ENCODE peak calls at places on chromosome 7, in eight cellular contexts. U, S, A, F, Z, D, M and E are unnamed samples.

GRCh38 chr7:2802504-2803341 is 41.4 kb downstream of the GNA12 start:
- DNase-seq in U (no peak), S (no peak), A (no peak), F (no peak), Z (peak; percentile 84), D (no peak), M (no peak), E (peak; percentile 30)

GRCh38 chr7:138741453-138741735 is 40.2 kb upstream of the SVOPL start:
- DNase-seq in U (no peak), S (no peak), A (no peak), F (no peak), Z (no peak), D (no peak), M (no peak), E (no peak)

GRCh38 chr7:116169060-116169459 is 41.3 kb upstream of the TES start:
- DNase-seq in U (no peak), S (no peak), A (no peak), F (no peak), Z (peak; percentile 71), D (no peak), M (no peak), E (peak; percentile 63)

GRCh38 chr7:150951521-150951920 is 26.6 kb downstream of the KCNH2 start:
- DNase-seq in U (no peak), S (no peak), A (no peak), F (peak; percentile 36), Z (no peak), D (no peak), M (no peak), E (no peak)

GRCh38 chr7:20307119-20307518 is 23.6 kb upstream of the ITGB8 start:
- DNase-seq in U (no peak), S (no peak), A (peak; percentile 82), F (peak; percentile 14), Z (no peak), D (no peak), M (no peak), E (peak; percentile 97)

GRCh38 chr7:14839307-14839706 is 63.2 kb downstream of the DGKB start:
- DNase-seq in U (no peak), S (no peak), A (no peak), F (no peak), Z (no peak), D (no peak), M (no peak), E (no peak)

GRCh38 chr7:132049462-132050304 is 493.3 kb upstream of the PODXL start:
- DNase-seq in U (no peak), S (peak; percentile 28), A (peak; percentile 47), F (peak; percentile 56), Z (peak; percentile 42), D (peak; percentile 29), M (no peak), E (peak; percentile 40)

GRCh38 chr7:12475362-12476063 is 71.8 kb upstream of the VWDE start:
- DNase-seq in U (no peak), S (no peak), A (peak; percentile 7), F (no peak), Z (peak; percentile 65), D (no peak), M (no peak), E (peak; percentile 36)

GRCh38 chr7:22565315-22565811 is 65.4 kb upstream of the STEAP1B start:
- DNase-seq in U (no peak), S (peak; percentile 13), A (peak; percentile 93), F (no peak), Z (peak; percentile 93), D (no peak), M (no peak), E (peak; percentile 94)

GRCh38 chr7:128911441-128912031 is 1.0 kb upstream of the KCP start:
- DNase-seq in U (no peak), S (no peak), A (no peak), F (peak; percentile 87), Z (no peak), D (no peak), M (no peak), E (no peak)